ENCODE peak calls at places on chromosomes 5 and 9, in nine cellular contexts. F is NCI-H1092 treated with DMSO at 0.1 percent for 48 hours; B is amniotic stem cell; T is CD8-positive, alpha-beta memory T cell; Z is M059J; I is NCI-H1417 treated with DMSO at 0.1 percent for 48 hours; H is T-helper 9 cell; L is ELR; S is cardiac fibroblast. V is an unnamed sample.

GRCh38 chr5:83654427-83654994 is 66.1 kb downstream of the HAPLN1 start:
- DNase-seq in S (peak), I (no peak), L (no peak), T (no peak), F (no peak), Z (peak), H (no peak), B (no peak), V (no peak)

GRCh38 chr5:138491669-138492551 is 26.6 kb downstream of the EGR1 start:
- DNase-seq in Z (peak), B (peak), F (peak), S (peak), I (no peak), L (peak), H (peak), T (peak), V (peak)

GRCh38 chr9:124758061-124758460 is 13.1 kb downstream of the NR6A1 start:
- DNase-seq in H (no peak), T (no peak), B (no peak), F (no peak), I (no peak), Z (no peak), L (no peak), S (no peak), V (no peak)

GRCh38 chr5:126854526-126855110 is 77.7 kb downstream of the LMNB1 start:
- DNase-seq in S (no peak), H (no peak), Z (no peak), I (no peak), T (no peak), L (no peak), B (no peak), F (no peak), V (no peak)

GRCh38 chr9:92723299-92723625 is 41.4 kb downstream of the BICD2 start:
- DNase-seq in I (no peak), T (no peak), Z (peak), H (no peak), F (no peak), S (no peak), B (no peak), L (peak), V (no peak)

GRCh38 chr5:51657340-51658240 is 274.3 kb downstream of the ISL1 start:
- DNase-seq in H (no peak), I (no peak), F (no peak), L (no peak), T (no peak), B (no peak), Z (no peak), S (peak), V (no peak)

GRCh38 chr5:91141642-91142041 is 241.5 kb downstream of the ARRDC3 start:
- DNase-seq in L (no peak), I (no peak), B (no peak), T (no peak), S (no peak), F (no peak), H (no peak), Z (no peak), V (no peak)

GRCh38 chr5:152907488-152908245 is 502.6 kb upstream of the NMUR2 start:
- DNase-seq in B (no peak), L (no peak), Z (no peak), F (no peak), H (no peak), S (no peak), I (no peak), T (no peak), V (no peak)

GRCh38 chr9:133440884-133441283 is 18.7 kb downstream of the ADAMTS13 start:
- DNase-seq in Z (no peak), L (no peak), S (no peak), B (no peak), F (no peak), H (no peak), I (no peak), T (no peak), V (no peak)

GRCh38 chr9:126147186-126147585 is 179.4 kb upstream of the MVB12B start:
- DNase-seq in H (no peak), T (no peak), F (no peak), Z (no peak), B (no peak), S (no peak), L (no peak), I (no peak), V (no peak)

GRCh38 chr9:93260290-93261066 is 76.5 kb downstream of the WNK2 start:
- DNase-seq in B (no peak), S (no peak), F (no peak), Z (no peak), I (no peak), H (no peak), L (no peak), T (no peak), V (no peak)

GRCh38 chr5:38210701-38211353 is 47.5 kb upstream of the EGFLAM start:
- DNase-seq in Z (no peak), S (no peak), L (no peak), B (no peak), H (no peak), T (no peak), I (no peak), F (no peak), V (no peak)

GRCh38 chr5:111853748-111854147 is 96.8 kb upstream of the NREP start:
- DNase-seq in H (no peak), I (no peak), L (no peak), F (no peak), S (peak), B (no peak), Z (no peak), T (no peak), V (no peak)

GRCh38 chr5:172745836-172746235 is 25.2 kb downstream of the DUSP1 start:
- DNase-seq in T (no peak), Z (no peak), B (no peak), H (no peak), L (no peak), I (no peak), S (no peak), F (no peak), V (no peak)

GRCh38 chr9:123355761-123356520 is at the start of gene CRB2:
- DNase-seq in T (no peak), B (no peak), Z (no peak), H (no peak), I (no peak), F (no peak), S (no peak), L (no peak), V (no peak)

GRCh38 chr5:392431-392988 is 50.5 kb upstream of the EXOC3 start:
- DNase-seq in Z (peak), L (peak), I (no peak), B (no peak), F (no peak), T (peak), H (peak), S (no peak), V (peak)

V was measured in central memory CD4-positive, alpha-beta T cell.